ENCODE peak calls at places on chromosomes 4 and X, in seven cellular contexts. D is GM23248; X is iris pigment epithelial cell; F is neural crest cell; N is stimulated activated CD4-positive, alpha-beta T cell treated with anti-CD3 and anti-CD28 coated beads, Interleukin-12 subunit alpha, Interleukin-12 subunit beta, amount 100 ng/mL, for 4 hours; A is activated gamma-delta T cell treated with Interleukin-2 at 50 U/mL for 16 hours; U is Ammon's horn. K is an unnamed sample.

GRCh38 chrX:132463411-132463810 is 25.4 kb downstream of the MBNL3 start:
- DNase-seq in D (no peak), X (peak; percentile 24), F (no peak), N (no peak), A (peak; percentile 9), U (no peak), K (no peak)

GRCh38 chrX:110036162-110037033 is 33.5 kb downstream of the TMEM164 start:
- DNase-seq in D (no peak), X (no peak), F (no peak), N (no peak), A (no peak), U (no peak), K (no peak)

GRCh38 chr4:85482000-85482738 is 7.2 kb downstream of the ARHGAP24 start:
- DNase-seq in D (no peak), X (no peak), F (no peak), N (no peak), A (no peak), U (no peak), K (no peak)

GRCh38 chr4:38982356-38983095 is 49.7 kb downstream of the TMEM156 start:
- DNase-seq in D (peak; percentile 85), X (peak; percentile 53), F (no peak), N (no peak), A (no peak), U (no peak), K (no peak)

GRCh38 chrX:42739258-42739657 is 38.7 kb downstream of the PPP1R2C start:
- DNase-seq in D (no peak), X (no peak), F (no peak), N (no peak), A (no peak), U (no peak), K (no peak)

GRCh38 chrX:19303216-19303880 is 40.4 kb upstream of the PDHA1 start:
- DNase-seq in D (peak; percentile 75), X (peak; percentile 52), F (no peak), N (no peak), A (no peak), U (no peak), K (no peak)

GRCh38 chr4:184349283-184350039 is 124.9 kb downstream of the IRF2 start:
- DNase-seq in D (no peak), X (no peak), F (no peak), N (no peak), A (no peak), U (no peak), K (no peak)

GRCh38 chr4:37246891-37247290 is 2.3 kb downstream of the NWD2 start:
- DNase-seq in D (no peak), X (no peak), F (no peak), N (no peak), A (no peak), U (no peak), K (no peak)

GRCh38 chrX:110600745-110601310 is 194.8 kb downstream of the CHRDL1 start:
- DNase-seq in D (peak; percentile 75), X (no peak), F (no peak), N (no peak), A (no peak), U (no peak), K (no peak)

GRCh38 chr4:153068751-153069150 is 132.6 kb downstream of the FHDC1 start:
- DNase-seq in D (no peak), X (no peak), F (no peak), N (no peak), A (no peak), U (no peak), K (no peak)

GRCh38 chr4:80922951-80923350 is 107.6 kb upstream of the BMP3 start:
- DNase-seq in D (no peak), X (no peak), F (no peak), N (no peak), A (no peak), U (no peak), K (no peak)

GRCh38 chr4:6227412-6228157 is 27.2 kb upstream of the JAKMIP1 start:
- DNase-seq in D (no peak), X (no peak), F (no peak), N (no peak), A (no peak), U (no peak), K (no peak)

GRCh38 chr4:78174931-78175330 is 117.8 kb downstream of the FRAS1 start:
- DNase-seq in D (no peak), X (no peak), F (no peak), N (no peak), A (no peak), U (no peak), K (no peak)

GRCh38 chr4:95129708-95130343 is 372.1 kb downstream of the BMPR1B start:
- DNase-seq in D (peak; percentile 99), X (peak; percentile 100), F (no peak), N (no peak), A (no peak), U (peak; percentile 23), K (no peak)

GRCh38 chrX:21757960-21758359 is at the start of gene SMPX:
- DNase-seq in D (no peak), X (no peak), F (no peak), N (no peak), A (no peak), U (no peak), K (no peak)

GRCh38 chrX:31934842-31935241 is 863.0 kb upstream of the FTHL17 start:
- DNase-seq in D (no peak), X (no peak), F (no peak), N (no peak), A (no peak), U (no peak), K (no peak)

GRCh38 chrX:45681891-45682290 is 481.2 kb upstream of the DIPK2B start:
- DNase-seq in D (no peak), X (no peak), F (no peak), N (no peak), A (no peak), U (no peak), K (no peak)

GRCh38 chrX:10230222-10230621 is 73.4 kb downstream of the CLCN4 start:
- DNase-seq in D (no peak), X (no peak), F (no peak), N (no peak), A (no peak), U (no peak), K (no peak)

GRCh38 chr4:43512253-43512652 is 619.7 kb downstream of the GRXCR1 start:
- DNase-seq in D (no peak), X (no peak), F (no peak), N (no peak), A (no peak), U (no peak), K (no peak)

GRCh38 chr4:118086334-118086733 is 52.0 kb downstream of the NDST3 start:
- DNase-seq in D (peak; percentile 52), X (peak; percentile 37), F (no peak), N (peak; percentile 0), A (no peak), U (peak; percentile 33), K (no peak)

GRCh38 chrX:119574394-119575266 is at the start of gene UBE2A:
- DNase-seq in D (peak; percentile 89), X (peak; percentile 93), F (peak; percentile 76), N (peak; percentile 84), A (peak; percentile 89), U (peak; percentile 89), K (peak; percentile 81)

GRCh38 chr4:152936446-152937279 is 540 bp downstream of the FHDC1 start:
- DNase-seq in D (peak; percentile 62), X (peak; percentile 39), F (peak; percentile 30), N (peak; percentile 11), A (no peak), U (no peak), K (no peak)

GRCh38 chr4:76923619-76924357 is 25.8 kb upstream of the SEPTIN11 start:
- DNase-seq in D (peak; percentile 23), X (no peak), F (no peak), N (no peak), A (no peak), U (no peak), K (no peak)

GRCh38 chr4:26873391-26874026 is 12.9 kb downstream of the STIM2 start:
- DNase-seq in D (no peak), X (no peak), F (no peak), N (peak; percentile 5), A (peak; percentile 59), U (no peak), K (peak; percentile 44)

GRCh38 chr4:38567448-38567847 is 96.6 kb upstream of the KLF3 start:
- DNase-seq in D (no peak), X (peak; percentile 39), F (no peak), N (no peak), A (no peak), U (no peak), K (no peak)

GRCh38 chr4:145781306-145781705 is 101.4 kb downstream of the C4orf51 start:
- DNase-seq in D (no peak), X (peak; percentile 68), F (no peak), N (no peak), A (no peak), U (no peak), K (no peak)

GRCh38 chr4:28702571-28702970 is 1841.9 kb downstream of the STIM2 start:
- DNase-seq in D (peak; percentile 30), X (peak; percentile 10), F (no peak), N (no peak), A (no peak), U (no peak), K (no peak)

GRCh38 chr4:99612281-99612680 is 37.7 kb downstream of the MTTP start:
- DNase-seq in D (no peak), X (no peak), F (no peak), N (no peak), A (no peak), U (no peak), K (no peak)

GRCh38 chr4:48799157-48799556 is 19.1 kb upstream of the FRYL start:
- DNase-seq in D (no peak), X (no peak), F (no peak), N (no peak), A (no peak), U (no peak), K (no peak)

GRCh38 chrX:20361081-20361889 is 94.6 kb upstream of the RPS6KA3 start:
- DNase-seq in D (peak; percentile 65), X (peak; percentile 73), F (no peak), N (no peak), A (no peak), U (no peak), K (no peak)

GRCh38 chr4:123449780-123450179 is 53.2 kb downstream of the SPRY1 start:
- DNase-seq in D (peak; percentile 20), X (peak; percentile 71), F (no peak), N (no peak), A (no peak), U (no peak), K (no peak)